ENCODE peak calls at places on chromosomes 16 and 17, in ten cellular contexts. A is caudate nucleus, M is AG20443, Y is A172, N is foreskin fibroblast, L is cardiac muscle cell, E is SK-N-DZ, V is NCI-H774, Q is heart left ventricle, K is choroid plexus epithelial cell. P is an unnamed sample.

GRCh38 chr16:68257906-68258800 is 6.2 kb upstream of the SLC7A6 start:
- DNase-seq in A (no peak), M (peak), Y (peak), N (peak), L (no peak), E (no peak), V (no peak), Q (no peak), K (peak), P (no peak)

GRCh38 chr16:69199382-69199781 is 12.4 kb downstream of the SNTB2 start:
- DNase-seq in A (no peak), M (no peak), Y (peak), N (peak), L (no peak), E (peak), V (no peak), Q (no peak), K (peak), P (no peak)

GRCh38 chr17:5921919-5922318 is 148.3 kb upstream of the WSCD1 start:
- DNase-seq in A (no peak), M (no peak), Y (peak), N (peak), L (no peak), E (no peak), V (no peak), Q (no peak), K (no peak), P (no peak)

GRCh38 chr17:7407483-7408231 is at the start of gene NLGN2:
- DNase-seq in A (no peak), M (no peak), Y (no peak), N (no peak), L (no peak), E (no peak), V (no peak), Q (no peak), K (no peak), P (no peak)

GRCh38 chr17:9021158-9021984 is at the start of gene NTN1:
- DNase-seq in A (peak), M (peak), Y (peak), N (peak), L (peak), E (no peak), V (no peak), Q (peak), K (peak), P (no peak)

GRCh38 chr16:85329059-85329812 is 217.0 kb upstream of the CIBAR2 start:
- DNase-seq in A (no peak), M (no peak), Y (peak), N (no peak), L (no peak), E (peak), V (no peak), Q (peak), K (peak), P (no peak)

GRCh38 chr16:10883004-10883403 is 6.0 kb downstream of the CIITA start:
- DNase-seq in A (no peak), M (no peak), Y (no peak), N (no peak), L (no peak), E (no peak), V (no peak), Q (no peak), K (no peak), P (no peak)

GRCh38 chr16:57480127-57480753 is 6.1 kb downstream of the DOK4 start:
- DNase-seq in A (no peak), M (peak), Y (peak), N (peak), L (peak), E (no peak), V (no peak), Q (peak), K (peak), P (no peak)

GRCh38 chr17:79543566-79543965 is 67.3 kb downstream of the RBFOX3 start:
- DNase-seq in A (no peak), M (no peak), Y (no peak), N (no peak), L (no peak), E (no peak), V (no peak), Q (no peak), K (no peak), P (no peak)

GRCh38 chr17:79207957-79208356 is 133.3 kb downstream of the ENGASE start:
- DNase-seq in A (no peak), M (no peak), Y (no peak), N (no peak), L (no peak), E (no peak), V (no peak), Q (no peak), K (no peak), P (peak)

GRCh38 chr16:84197487-84198128 is 6.7 kb downstream of the ADAD2 start:
- DNase-seq in A (no peak), M (no peak), Y (no peak), N (no peak), L (no peak), E (no peak), V (no peak), Q (no peak), K (no peak), P (no peak)

GRCh38 chr17:63399316-63399715 is 46.8 kb downstream of the CYB561 start:
- DNase-seq in A (no peak), M (peak), Y (no peak), N (peak), L (no peak), E (no peak), V (no peak), Q (no peak), K (peak), P (no peak)

GRCh38 chr17:83067071-83067717 is 12.2 kb upstream of the METRNL start:
- DNase-seq in A (no peak), M (no peak), Y (no peak), N (no peak), L (no peak), E (no peak), V (no peak), Q (peak), K (no peak), P (peak)

GRCh38 chr17:41254861-41255260 is 323 bp upstream of the KRTAP9-9 start:
- DNase-seq in A (no peak), M (peak), Y (no peak), N (peak), L (no peak), E (peak), V (no peak), Q (no peak), K (no peak), P (no peak)

GRCh38 chr16:67517661-67518423 is 10.8 kb upstream of the RIPOR1 start:
- DNase-seq in A (no peak), M (no peak), Y (no peak), N (no peak), L (no peak), E (no peak), V (no peak), Q (no peak), K (no peak), P (no peak)

GRCh38 chr16:31376705-31377104 is 16.4 kb upstream of the ITGAD start:
- DNase-seq in A (no peak), M (no peak), Y (no peak), N (no peak), L (no peak), E (no peak), V (no peak), Q (no peak), K (no peak), P (no peak)

P was measured in left lung.